ENCODE peak calls at places on chromosomes 7 and 10, in six cellular contexts. O is fibroblast of villous mesenchyme, Q is kidney, L is WTC11, A is glutamatergic neuron, W is bronchial epithelial cell. F is an unnamed sample.

GRCh38 chr10:110007171-110007700 is 548 bp upstream of the ADD3 start:
- DNase-seq in L (peak; percentile 14), A (no peak), W (peak; percentile 26), Q (no peak), O (no peak), F (no peak)

GRCh38 chr10:2196272-2196671 is 458.9 kb upstream of the ADARB2 start:
- DNase-seq in W (peak; percentile 77), O (no peak), L (no peak), A (no peak), Q (no peak), F (no peak)

GRCh38 chr7:7554021-7554432 is 12.7 kb upstream of the MIOS start:
- DNase-seq in L (no peak), A (no peak), O (no peak), Q (no peak), W (no peak), F (no peak)

GRCh38 chr10:31242902-31243301 is 76.1 kb upstream of the ZEB1 start:
- DNase-seq in A (no peak), W (peak; percentile 80), L (no peak), Q (no peak), O (peak; percentile 84), F (no peak)

GRCh38 chr10:73920084-73920483 is 9.2 kb downstream of the PLAU start:
- DNase-seq in O (peak; percentile 76), L (no peak), A (no peak), W (peak; percentile 94), Q (peak; percentile 75), F (no peak)

GRCh38 chr10:9957352-9957751 is 1060.3 kb upstream of the CELF2 start:
- DNase-seq in L (no peak), Q (no peak), W (peak; percentile 70), O (peak; percentile 73), A (no peak), F (no peak)

GRCh38 chr7:91800389-91800788 is 80.1 kb downstream of the MTERF1 start:
- DNase-seq in Q (peak; percentile 57), O (no peak), A (no peak), L (peak; percentile 12), W (no peak), F (no peak)

GRCh38 chr7:63071396-63071795 is 927.3 kb upstream of the ZNF722 start:
- DNase-seq in O (no peak), A (no peak), W (no peak), L (no peak), Q (no peak), F (no peak)

GRCh38 chr10:113128450-113129105 is 178.5 kb downstream of the TCF7L2 start:
- DNase-seq in O (peak; percentile 56), A (no peak), L (no peak), W (no peak), Q (no peak), F (no peak)

GRCh38 chr10:103542764-103543616 is 49.5 kb downstream of the NEURL1 start:
- DNase-seq in Q (peak; percentile 77), L (peak; percentile 45), A (no peak), O (peak; percentile 48), W (peak; percentile 32), F (peak; percentile 42)

GRCh38 chr7:55593515-55594318 is 21.4 kb upstream of the VOPP1 start:
- DNase-seq in L (peak; percentile 86), O (peak; percentile 44), Q (peak; percentile 70), W (peak; percentile 43), A (peak; percentile 88), F (peak; percentile 85)

GRCh38 chr10:119333146-119333792 is 125.9 kb downstream of the GRK5 start:
- DNase-seq in O (peak; percentile 71), W (peak; percentile 48), L (no peak), A (no peak), Q (no peak), F (no peak)

GRCh38 chr7:3712841-3713240 is 411.8 kb downstream of the SDK1 start:
- DNase-seq in A (no peak), L (no peak), W (no peak), O (no peak), Q (no peak), F (no peak)

GRCh38 chr7:92785923-92786322 is 50.5 kb downstream of the CDK6 start:
- DNase-seq in O (peak; percentile 72), A (no peak), L (no peak), W (peak; percentile 59), Q (no peak), F (no peak)

GRCh38 chr10:114915294-114915693 is 22.7 kb upstream of the TRUB1 start:
- DNase-seq in A (no peak), Q (no peak), W (no peak), O (peak; percentile 36), L (no peak), F (no peak)

GRCh38 chr7:134552105-134552504 is 3.2 kb downstream of the AKR1B15 start:
- DNase-seq in W (no peak), A (no peak), Q (no peak), O (peak; percentile 27), L (peak; percentile 40), F (peak; percentile 23)

GRCh38 chr10:82888809-82889455 is 1013.9 kb downstream of the NRG3 start:
- DNase-seq in Q (no peak), O (no peak), L (no peak), A (no peak), W (no peak), F (no peak)

GRCh38 chr10:111481271-111482073 is 404.6 kb downstream of the ADRA2A start:
- DNase-seq in O (no peak), L (no peak), A (no peak), W (peak; percentile 39), Q (no peak), F (no peak)

GRCh38 chr7:129494041-129494440 is 8.3 kb upstream of the SMKR1 start:
- DNase-seq in W (peak; percentile 96), A (no peak), O (peak; percentile 91), L (no peak), Q (no peak), F (no peak)

GRCh38 chr7:129146237-129146979 is 1.9 kb downstream of the TSPAN33 start:
- DNase-seq in O (peak; percentile 15), Q (no peak), W (no peak), L (no peak), A (no peak), F (no peak)

GRCh38 chr10:86062151-86062550 is 304.4 kb downstream of the GRID1 start:
- DNase-seq in A (no peak), L (no peak), Q (no peak), W (no peak), O (no peak), F (no peak)

GRCh38 chr7:121329460-121330052 is 756 bp downstream of the WNT16 start:
- DNase-seq in L (peak; percentile 71), Q (peak; percentile 62), O (no peak), A (peak; percentile 54), W (peak; percentile 29), F (peak; percentile 53)

GRCh38 chr7:157961731-157962457 is 625.1 kb downstream of the DNAJB6 start:
- DNase-seq in O (no peak), Q (peak; percentile 29), L (no peak), W (no peak), A (no peak), F (no peak)

GRCh38 chr10:132654708-132655661 is 117.4 kb downstream of the INPP5A start:
- DNase-seq in W (peak; percentile 32), O (peak; percentile 61), Q (peak; percentile 82), L (peak; percentile 82), A (peak; percentile 85), F (peak; percentile 87)

GRCh38 chr10:121159670-121160069 is 308.5 kb downstream of the WDR11 start:
- DNase-seq in A (no peak), L (no peak), Q (no peak), O (no peak), W (peak; percentile 96), F (no peak)

GRCh38 chr10:96275685-96276418 is 4.5 kb upstream of the BLNK start:
- DNase-seq in O (no peak), W (peak; percentile 56), A (no peak), L (no peak), Q (peak; percentile 72), F (no peak)

GRCh38 chr7:106068538-106068961 is 43.6 kb downstream of the SYPL1 start:
- DNase-seq in A (no peak), O (no peak), W (no peak), Q (no peak), L (no peak), F (peak; percentile 21)
- TF ChIP-seq CTCF in A (no peak), O (no peak), W (no peak), Q (no peak), L (no peak), F (no peak)

GRCh38 chr7:127158659-127159058 is 94.1 kb downstream of the GRM8 start:
- DNase-seq in A (no peak), L (no peak), Q (no peak), W (peak; percentile 1), O (no peak), F (no peak)
- TF ChIP-seq CTCF in A (peak; percentile 65), L (peak; percentile 59), Q (no peak), W (peak; percentile 15), O (peak; percentile 3), F (peak; percentile 22)

DNA sequence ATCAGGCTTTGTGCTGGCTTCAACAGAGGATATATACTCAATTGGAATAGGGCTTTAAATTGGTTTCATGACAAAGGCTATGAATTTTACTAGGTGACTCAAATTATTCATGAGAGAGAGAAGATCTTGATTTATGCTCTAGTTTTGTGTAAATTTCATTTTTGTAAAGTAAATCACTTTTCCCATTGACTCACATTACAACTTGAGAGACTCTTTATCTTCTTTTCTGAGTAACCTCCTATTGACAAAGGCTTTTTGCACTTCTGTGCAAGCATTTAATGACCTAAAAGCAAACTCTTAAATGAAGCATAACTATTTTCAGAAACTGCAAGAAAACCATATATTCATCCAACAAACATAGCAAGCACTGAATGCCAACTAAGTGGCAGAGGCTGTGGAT is 98.5 kb upstream of the RHOBTB1 start:
- DNase-seq in Q (no peak), W (no peak), O (no peak), L (no peak), A (no peak), F (no peak)
- TF ChIP-seq CTCF in Q (no peak), W (no peak), O (no peak), L (no peak), A (no peak), F (no peak)

DNA sequence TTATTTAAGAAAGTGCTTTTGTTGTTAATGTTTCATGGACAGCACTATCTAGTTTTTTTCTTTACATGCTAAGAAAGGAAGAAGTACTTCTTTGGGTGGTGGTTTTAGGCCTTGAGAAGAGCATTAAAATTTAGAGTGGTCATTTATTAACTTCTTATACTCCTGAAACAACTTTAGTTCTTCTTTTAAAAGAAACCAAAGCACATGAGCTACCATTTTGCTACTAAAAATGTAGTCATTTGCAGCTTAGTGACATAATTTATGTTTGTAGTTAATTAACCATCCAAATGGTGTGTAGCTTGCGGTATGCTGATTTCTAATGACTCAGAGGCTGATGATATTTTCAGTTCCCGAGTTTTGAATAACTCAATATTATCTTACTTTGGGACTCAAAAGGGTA is 207.5 kb downstream of the BBS9 start:
- DNase-seq in A (no peak), W (no peak), Q (no peak), O (no peak), L (no peak), F (no peak)
- TF ChIP-seq CTCF in A (no peak), W (no peak), Q (no peak), O (no peak), L (no peak), F (no peak)

F was measured in nephron progenitor cell.